ENCODE peak calls at places on chromosome 18, in eight cellular contexts. W, B, A, V, E, M, S and Q are unnamed samples.

GRCh38 chr18:44626807-44627206 is 53.9 kb upstream of the SETBP1 start:
- DNase-seq in E (no peak), A (no peak), B (no peak), M (no peak), V (no peak), S (no peak), W (no peak), Q (no peak)

GRCh38 chr18:40852406-40852805 is 1102.6 kb upstream of the PIK3C3 start:
- DNase-seq in S (no peak), E (no peak), V (no peak), B (no peak), W (no peak), M (no peak), A (no peak), Q (no peak)

GRCh38 chr18:65146615-65147014 is 604.2 kb upstream of the CDH7 start:
- DNase-seq in S (no peak), W (no peak), B (no peak), A (no peak), E (no peak), M (no peak), V (no peak), Q (no peak)

GRCh38 chr18:57220485-57220884 is 73.6 kb downstream of the BOD1L2 start:
- DNase-seq in W (no peak), A (no peak), E (no peak), V (no peak), M (no peak), B (no peak), S (no peak), Q (no peak)

GRCh38 chr18:55906533-55906932 is 318.5 kb upstream of the TCF4 start:
- DNase-seq in A (no peak), S (no peak), W (no peak), B (no peak), E (no peak), V (no peak), M (no peak), Q (no peak)

GRCh38 chr18:13984080-13984479 is 68.7 kb upstream of the MC2R start:
- DNase-seq in W (no peak), A (no peak), V (no peak), M (no peak), E (no peak), B (no peak), S (no peak), Q (no peak)

GRCh38 chr18:21452808-21453511 is 147.5 kb downstream of the ESCO1 start:
- DNase-seq in A (no peak), E (no peak), V (no peak), M (no peak), S (no peak), W (no peak), B (no peak), Q (no peak)

GRCh38 chr18:48571619-48572384 is 33.0 kb downstream of the CTIF start:
- DNase-seq in E (no peak), B (no peak), A (no peak), W (no peak), V (no peak), M (no peak), S (no peak), Q (no peak)

GRCh38 chr18:67359868-67360838 is 156.4 kb downstream of the DSEL start:
- DNase-seq in S (no peak), V (peak), W (peak), E (peak), M (no peak), A (peak), B (peak), Q (no peak)

GRCh38 chr18:59300676-59301285 is 17.7 kb downstream of the CPLX4 start:
- DNase-seq in S (no peak), B (no peak), E (no peak), V (no peak), M (no peak), W (no peak), A (no peak), Q (no peak)

GRCh38 chr18:57789105-57789504 is 14.0 kb downstream of the ATP8B1 start:
- DNase-seq in E (no peak), S (peak), V (no peak), W (peak), B (no peak), M (no peak), A (peak), Q (no peak)

GRCh38 chr18:48228301-48228715 is 180.9 kb downstream of the ZBTB7C start:
- DNase-seq in W (peak), V (peak), E (no peak), A (no peak), S (no peak), M (no peak), B (peak), Q (no peak)

GRCh38 chr18:11859282-11859797 is 8.1 kb downstream of the CHMP1B start:
- DNase-seq in W (no peak), V (no peak), M (no peak), B (no peak), S (no peak), A (no peak), E (no peak), Q (no peak)

GRCh38 chr18:44841221-44841620 is 160.5 kb downstream of the SETBP1 start:
- DNase-seq in A (no peak), W (no peak), B (no peak), S (no peak), E (no peak), V (no peak), M (no peak), Q (no peak)

GRCh38 chr18:24031916-24032315 is 17.4 kb downstream of the TTC39C start:
- DNase-seq in A (no peak), S (no peak), B (no peak), M (no peak), W (no peak), E (no peak), V (no peak), Q (no peak)

GRCh38 chr18:12401881-12402280 is 5.8 kb upstream of the PRELID3A start:
- DNase-seq in V (no peak), B (no peak), E (no peak), A (no peak), M (no peak), S (no peak), W (no peak), Q (no peak)

GRCh38 chr18:23279931-23280330 is 144.6 kb downstream of the CABLES1 start:
- DNase-seq in V (no peak), S (no peak), W (no peak), M (no peak), A (no peak), B (no peak), E (no peak), Q (no peak)

GRCh38 chr18:12474876-12475275 is 67.1 kb downstream of the PRELID3A start:
- DNase-seq in W (no peak), V (no peak), A (no peak), B (no peak), S (no peak), E (no peak), M (no peak), Q (no peak)

GRCh38 chr18:59787998-59788875 is 91.0 kb upstream of the CCBE1 start:
- DNase-seq in A (no peak), V (no peak), B (no peak), W (peak), S (peak), M (no peak), E (peak), Q (no peak)

GRCh38 chr18:75635096-75635495 is 207.6 kb upstream of the SMIM21 start:
- DNase-seq in E (no peak), W (no peak), M (no peak), V (no peak), S (no peak), B (no peak), A (peak), Q (no peak)

GRCh38 chr18:49152885-49153284 is 202.1 kb upstream of the SMAD7 start:
- DNase-seq in M (no peak), W (no peak), B (no peak), A (no peak), V (no peak), E (no peak), S (no peak), Q (no peak)

GRCh38 chr18:49584431-49584830 is 22.6 kb downstream of the LIPG start:
- DNase-seq in A (no peak), W (no peak), V (no peak), M (no peak), E (no peak), B (no peak), S (no peak), Q (no peak)

GRCh38 chr18:28834889-28835288 is 658.0 kb upstream of the CDH2 start:
- DNase-seq in A (no peak), S (no peak), W (peak), M (no peak), B (no peak), V (no peak), E (peak), Q (no peak)

GRCh38 chr18:3891245-3891644 is 441.3 kb downstream of the TGIF1 start:
- DNase-seq in V (no peak), S (no peak), W (no peak), M (no peak), B (no peak), A (no peak), E (no peak), Q (no peak)

GRCh38 chr18:53745228-53745967 is 479.1 kb downstream of the MBD2 start:
- DNase-seq in S (no peak), W (peak), B (no peak), A (no peak), M (no peak), V (no peak), E (no peak), Q (no peak)

GRCh38 chr18:24268784-24269550 is 128.7 kb downstream of the OSBPL1A start:
- DNase-seq in A (no peak), S (no peak), W (no peak), M (no peak), V (no peak), B (no peak), E (no peak), Q (no peak)

GRCh38 chr18:48398074-48398473 is 11.1 kb downstream of the ZBTB7C start:
- DNase-seq in V (no peak), S (no peak), M (no peak), A (no peak), E (no peak), B (no peak), W (no peak), Q (no peak)

GRCh38 chr18:31274915-31275314 is 43.0 kb upstream of the DSG1 start:
- DNase-seq in W (peak), M (no peak), V (peak), A (peak), S (peak), B (peak), E (peak), Q (no peak)

GRCh38 chr18:56175309-56175708 is 463.1 kb downstream of the TXNL1 start:
- DNase-seq in S (no peak), V (no peak), W (no peak), E (no peak), M (no peak), A (no peak), B (no peak), Q (no peak)

GRCh38 chr18:50716902-50717301 is 102.9 kb downstream of the MRO start:
- DNase-seq in W (no peak), M (no peak), E (no peak), S (no peak), A (no peak), B (no peak), V (no peak), Q (no peak)

GRCh38 chr18:53991805-53992204 is 232.7 kb downstream of the MBD2 start:
- DNase-seq in W (peak), S (no peak), M (no peak), E (no peak), B (no peak), A (no peak), V (no peak), Q (no peak)

GRCh38 chr18:74331404-74331803 is 15.8 kb downstream of the C18orf63 start:
- DNase-seq in B (no peak), A (no peak), S (peak), E (peak), W (peak), M (no peak), V (no peak), Q (no peak)

GRCh38 chr18:4264347-4264791 is 190.7 kb downstream of the DLGAP1 start:
- DNase-seq in S (no peak), V (no peak), B (peak), W (no peak), M (no peak), A (peak), E (no peak), Q (no peak)

GRCh38 chr18:61503688-61504087 is 170.5 kb downstream of the CDH20 start:
- DNase-seq in A (no peak), W (peak), E (no peak), V (no peak), S (no peak), B (no peak), M (no peak), Q (no peak)

DNA sequence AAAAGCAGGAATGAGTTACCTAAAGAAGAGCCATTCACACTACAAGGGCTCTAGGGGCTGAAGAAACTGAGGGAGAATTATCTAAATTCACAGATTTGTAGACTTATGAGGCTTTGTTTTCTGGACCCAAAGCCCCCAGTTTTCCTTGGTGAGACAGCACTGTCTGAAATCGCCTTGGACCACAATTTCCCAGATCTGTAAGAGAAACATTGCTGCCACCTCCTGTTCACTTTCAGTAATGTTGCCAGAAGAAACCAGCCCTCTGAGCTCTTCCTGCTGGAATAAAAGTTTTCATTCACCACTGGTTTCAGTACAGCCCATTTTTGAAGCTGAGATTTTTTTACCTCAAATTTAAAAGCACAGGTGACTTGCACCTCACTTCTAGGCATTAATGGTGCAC is 169.2 kb downstream of the CDH20 start:
- DNase-seq in S (peak), V (peak), M (no peak), E (peak), B (no peak), A (peak), W (peak), Q (no peak)
- H3K4me3 ChIP-seq in S (no peak), V (no peak), M (no peak), E (no peak), B (no peak), A (no peak), W (no peak), Q (no peak)

GRCh38 chr18:5895886-5896740 is 791 bp upstream of the TMEM200C start:
- DNase-seq in W (no peak), A (peak), S (no peak), B (peak), V (peak), M (peak), E (no peak), Q (peak)
- TF ChIP-seq CTCF in W (no peak), A (no peak), S (no peak), B (no peak), V (no peak), M (no peak), E (no peak), Q (no peak)

GRCh38 chr18:35291166-35291565 is 1.1 kb upstream of the ZSCAN30 start:
- DNase-seq in E (no peak), W (no peak), M (no peak), B (no peak), V (no peak), S (no peak), A (no peak), Q (no peak)
- H3K4me3 ChIP-seq in E (peak), W (peak), M (peak), B (peak), V (peak), S (peak), A (no peak), Q (peak)

GRCh38 chr18:37778417-37779165 is 213.0 kb upstream of the CELF4 start:
- DNase-seq in M (no peak), A (peak), W (peak), B (peak), S (peak), V (peak), E (peak), Q (peak)
- TF ChIP-seq CTCF in M (no peak), A (peak), W (peak), B (peak), S (peak), V (peak), E (peak), Q (peak)

DNA sequence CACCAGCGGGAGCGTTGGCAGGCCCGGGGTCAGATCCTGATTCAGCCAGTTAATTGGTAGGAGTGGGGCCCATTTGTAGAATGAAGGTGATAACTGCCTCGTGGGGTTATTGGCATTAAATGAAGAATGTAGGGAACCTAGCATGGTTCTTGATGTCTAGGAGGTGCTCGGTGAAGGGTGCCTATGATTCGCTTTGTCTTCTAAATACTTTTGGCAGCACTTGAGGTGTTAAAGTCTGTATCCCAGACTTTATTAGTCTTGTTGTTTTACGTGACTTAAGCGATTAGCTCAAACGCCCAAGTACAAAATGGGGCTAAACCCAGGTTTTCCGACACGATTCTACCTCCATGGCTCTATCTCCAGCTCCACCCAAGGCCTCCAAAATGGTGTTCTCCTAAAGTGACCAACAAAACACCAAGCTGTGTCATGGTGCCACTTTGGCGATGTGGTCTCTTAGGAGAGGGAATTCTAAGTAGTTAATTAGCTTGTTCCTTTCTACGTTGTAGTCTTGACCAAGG is 980 bp upstream of the PPP4R1 start:
- DNase-seq in E (no peak), M (no peak), A (no peak), W (no peak), B (no peak), V (no peak), S (no peak), Q (no peak)
- H3K4me3 ChIP-seq in E (peak), M (peak), A (peak), W (peak), B (peak), V (peak), S (peak), Q (peak)